ENCODE peak calls at places on chromosomes 5 and 9, in ten cellular contexts. Q, D, U, G, Z, P, N, L, M and W are unnamed samples.

GRCh38 chr9:125912261-125912660 is 165.1 kb downstream of the PBX3 start:
- DNase-seq in P (no peak), M (no peak), D (no peak), N (no peak), L (no peak), U (no peak), G (no peak), Q (no peak), Z (no peak), W (no peak)

GRCh38 chr9:113631093-113631765 is 167.7 kb downstream of the RGS3 start:
- DNase-seq in Z (no peak), D (no peak), Q (peak), U (no peak), G (no peak), L (no peak), M (no peak), P (no peak), N (no peak), W (peak)

GRCh38 chr9:69089491-69089890 is 53.9 kb downstream of the FXN start:
- DNase-seq in U (no peak), P (no peak), Z (no peak), G (no peak), Q (no peak), D (no peak), L (no peak), N (no peak), M (no peak), W (peak)

GRCh38 chr5:132065951-132066701 is 5.7 kb downstream of the IL3 start:
- DNase-seq in G (no peak), Q (no peak), U (no peak), L (no peak), N (no peak), Z (no peak), D (no peak), P (no peak), M (no peak), W (no peak)

GRCh38 chr9:28073278-28073677 is 500.0 kb upstream of the C9orf72 start:
- DNase-seq in Z (no peak), P (peak), Q (no peak), G (no peak), L (peak), M (no peak), N (no peak), U (peak), D (no peak), W (peak)

GRCh38 chr9:122340161-122340560 is 30.7 kb upstream of the PTGS1 start:
- DNase-seq in L (no peak), D (no peak), M (no peak), P (no peak), Z (no peak), U (no peak), Q (no peak), G (no peak), N (no peak), W (peak)

GRCh38 chr9:9389904-9390303 is 1222.9 kb downstream of the PTPRD start:
- DNase-seq in Q (no peak), L (no peak), G (no peak), N (no peak), P (no peak), Z (no peak), M (no peak), U (no peak), D (no peak), W (peak)

GRCh38 chr9:90504486-90504885 is 138.1 kb downstream of the DIRAS2 start:
- DNase-seq in G (no peak), U (no peak), N (no peak), P (no peak), M (no peak), L (no peak), D (no peak), Q (no peak), Z (no peak), W (no peak)

GRCh38 chr9:127004946-127005769 is 90.6 kb downstream of the RALGPS1 start:
- DNase-seq in P (no peak), Z (peak), G (no peak), N (no peak), Q (no peak), M (peak), L (no peak), U (peak), D (peak), W (no peak)

GRCh38 chr9:95057121-95057520 is 260.4 kb downstream of the FANCC start:
- DNase-seq in N (no peak), M (no peak), G (no peak), L (no peak), Q (no peak), U (peak), D (no peak), P (no peak), Z (no peak), W (no peak)

GRCh38 chr9:438961-439768 is 224.5 kb downstream of the DOCK8 start:
- DNase-seq in P (no peak), L (no peak), D (no peak), Q (no peak), Z (no peak), U (no peak), M (no peak), N (no peak), G (no peak), W (no peak)

GRCh38 chr5:117681431-117681830 is 1106.8 kb upstream of the SEMA6A start:
- DNase-seq in G (no peak), L (no peak), P (no peak), D (no peak), Q (no peak), Z (no peak), N (no peak), U (no peak), M (no peak), W (no peak)

GRCh38 chr9:88537743-88538055 is 2.7 kb downstream of the NXNL2 start:
- DNase-seq in Z (no peak), P (peak), L (no peak), G (no peak), D (peak), U (peak), N (no peak), Q (no peak), M (peak), W (peak)

GRCh38 chr5:93192107-93192506 is 388.9 kb downstream of the NR2F1-AS1 start:
- DNase-seq in L (peak), Z (no peak), P (peak), U (no peak), G (no peak), D (no peak), Q (no peak), M (no peak), N (no peak), W (no peak)

GRCh38 chr9:278651-279050 is 64.0 kb downstream of the DOCK8 start:
- DNase-seq in U (no peak), Q (no peak), P (no peak), G (no peak), N (no peak), L (no peak), Z (peak), D (peak), M (peak), W (no peak)

GRCh38 chr5:157718529-157718928 is 12.7 kb upstream of the THG1L start:
- DNase-seq in U (peak), M (no peak), Z (no peak), D (no peak), L (peak), P (peak), N (peak), Q (no peak), G (no peak), W (peak)

GRCh38 chr9:35488566-35489312 is 1.2 kb upstream of the RUSC2 start:
- DNase-seq in Z (no peak), N (no peak), Q (no peak), U (no peak), L (no peak), P (no peak), G (no peak), D (no peak), M (no peak), W (no peak)

GRCh38 chr5:61098251-61098650 is 64.0 kb downstream of the SMIM15 start:
- DNase-seq in P (no peak), Z (no peak), G (no peak), M (no peak), U (peak), N (no peak), Q (no peak), L (no peak), D (no peak), W (no peak)

GRCh38 chr5:145921211-145921610 is 15.2 kb upstream of the SH3RF2 start:
- DNase-seq in P (no peak), Z (no peak), D (no peak), U (no peak), Q (no peak), L (no peak), N (no peak), M (no peak), G (no peak), W (no peak)

GRCh38 chr5:176625966-176626875 is 4.1 kb downstream of the SNCB start:
- DNase-seq in Z (no peak), M (no peak), P (no peak), G (no peak), D (no peak), N (peak), U (no peak), Q (no peak), L (no peak), W (no peak)

GRCh38 chr9:132166599-132166998 is 4.7 kb downstream of the NTNG2 start:
- DNase-seq in M (peak), L (no peak), N (no peak), U (peak), P (no peak), G (no peak), Z (no peak), Q (no peak), D (peak), W (peak)

GRCh38 chr9:36765077-36765390 is 192.3 kb downstream of the MELK start:
- DNase-seq in N (no peak), D (peak), Q (no peak), Z (no peak), L (no peak), M (no peak), P (no peak), U (no peak), G (no peak), W (no peak)

GRCh38 chr9:133881671-133882381 is 110.3 kb downstream of the VAV2 start:
- DNase-seq in P (no peak), U (no peak), N (no peak), D (no peak), G (no peak), Z (no peak), M (no peak), L (no peak), Q (no peak), W (no peak)

GRCh38 chr9:84711936-84712335 is 42.4 kb downstream of the NTRK2 start:
- DNase-seq in Z (no peak), L (no peak), G (no peak), N (peak), Q (no peak), P (peak), D (no peak), M (no peak), U (peak), W (no peak)

GRCh38 chr5:132365213-132365612 is 4.3 kb upstream of the SLC22A5 start:
- DNase-seq in L (peak), P (peak), G (no peak), U (no peak), M (no peak), N (no peak), D (no peak), Q (no peak), Z (no peak), W (no peak)

GRCh38 chr5:1019001-1019651 is 10.5 kb downstream of the NKD2 start:
- DNase-seq in U (no peak), P (no peak), N (no peak), L (no peak), D (no peak), Z (no peak), M (no peak), G (no peak), Q (no peak), W (no peak)

GRCh38 chr9:111728617-111729366 is 65.9 kb downstream of the SHOC1 start:
- DNase-seq in G (no peak), N (no peak), Q (no peak), L (peak), M (no peak), Z (no peak), D (no peak), U (peak), P (peak), W (no peak)

GRCh38 chr5:32029291-32029690 is 144.8 kb downstream of the GOLPH3 start:
- DNase-seq in D (no peak), P (no peak), U (no peak), G (no peak), L (no peak), Z (no peak), Q (peak), N (no peak), M (no peak), W (no peak)

GRCh38 chr5:58064799-58065198 is 395.1 kb downstream of the PLK2 start:
- DNase-seq in L (no peak), M (no peak), N (no peak), P (no peak), Q (no peak), D (no peak), Z (no peak), G (no peak), U (no peak), W (no peak)

GRCh38 chr9:91896513-91897121 is 53.4 kb downstream of the ROR2 start:
- DNase-seq in G (no peak), U (no peak), M (no peak), N (peak), L (no peak), Q (no peak), P (no peak), D (no peak), Z (no peak), W (no peak)

GRCh38 chr9:2298217-2298616 is 283.1 kb downstream of the SMARCA2 start:
- DNase-seq in N (no peak), P (no peak), Q (no peak), L (no peak), Z (no peak), D (no peak), U (no peak), M (no peak), G (no peak), W (no peak)

GRCh38 chr5:577800-578199 is 34.3 kb upstream of the CEP72 start:
- DNase-seq in L (no peak), M (no peak), Z (no peak), D (no peak), U (no peak), G (no peak), N (no peak), Q (no peak), P (no peak), W (no peak)

GRCh38 chr9:105063665-105064247 is 135.8 kb upstream of the ABCA1 start:
- DNase-seq in D (no peak), M (peak), U (peak), Z (no peak), Q (no peak), G (no peak), N (peak), L (no peak), P (peak), W (no peak)

GRCh38 chr9:35909274-35909673 is at the start of gene SPAAR:
- DNase-seq in N (no peak), L (no peak), M (no peak), P (no peak), D (no peak), Z (no peak), G (no peak), U (no peak), Q (no peak), W (peak)

GRCh38 chr5:132457371-132458225 is 33.0 kb downstream of the IRF1 start:
- DNase-seq in D (no peak), P (no peak), U (peak), G (no peak), N (peak), Z (no peak), Q (no peak), L (peak), M (no peak), W (no peak)

GRCh38 chr5:69485471-69485870 is 7.1 kb upstream of the OCLN start:
- DNase-seq in D (no peak), G (no peak), Q (no peak), U (no peak), L (no peak), N (no peak), P (no peak), Z (no peak), M (no peak), W (peak)

GRCh38 chr5:76679231-76679630 is 36.7 kb upstream of the F2R start:
- DNase-seq in Q (no peak), M (no peak), N (no peak), L (no peak), U (no peak), G (no peak), D (no peak), P (no peak), Z (no peak), W (no peak)

GRCh38 chr9:109251080-109251775 is 69.6 kb downstream of the EPB41L4B start:
- DNase-seq in G (no peak), L (peak), U (peak), N (peak), P (peak), Q (no peak), D (no peak), M (no peak), Z (no peak), W (no peak)

GRCh38 chr5:68087866-68088265 is 127.7 kb upstream of the PIK3R1 start:
- DNase-seq in G (no peak), Z (no peak), U (no peak), N (no peak), D (no peak), P (no peak), L (no peak), Q (no peak), M (no peak), W (no peak)